ENCODE peak calls at places on chromosomes 1 and 21, in eight cellular contexts. Y is endothelial cell of umbilical vein, E is IMR-90, V is H1, S is PC-3, C is H9, A is neural progenitor cell, R is HCT116. Z is an unnamed sample.

GRCh38 chr1:153395136-153395685 is 4.3 kb upstream of the S100A8 start:
- DNase-seq in V (no peak), Y (no peak), S (peak), A (no peak), C (peak), E (no peak), R (no peak), Z (no peak)

GRCh38 chr1:216223521-216223920 is 199.7 kb downstream of the USH2A start:
- DNase-seq in R (no peak), V (no peak), C (no peak), A (no peak), Y (no peak), E (peak), S (no peak), Z (no peak)

GRCh38 chr1:212218911-212219310 is 66.3 kb upstream of the PPP2R5A start:
- DNase-seq in E (peak), V (no peak), C (no peak), R (no peak), A (no peak), S (no peak), Y (no peak), Z (no peak)

GRCh38 chr1:111274653-111275052 is 16.0 kb upstream of the CHIA start:
- DNase-seq in V (no peak), R (no peak), A (no peak), C (no peak), S (no peak), Y (no peak), E (no peak), Z (no peak)

GRCh38 chr1:53346814-53347176 is 18.9 kb upstream of the LRP8 start:
- DNase-seq in Y (no peak), E (no peak), C (peak), A (no peak), S (no peak), V (no peak), R (no peak), Z (no peak)

GRCh38 chr21:36846624-36847023 is 119.8 kb downstream of the HLCS start:
- DNase-seq in E (peak), S (no peak), C (no peak), R (no peak), Y (no peak), V (no peak), A (peak), Z (no peak)

GRCh38 chr1:24020032-24020431 is 39.9 kb upstream of the SRSF10 start:
- DNase-seq in Y (no peak), A (no peak), V (no peak), C (no peak), S (no peak), R (no peak), E (peak), Z (no peak)

GRCh38 chr1:199693724-199694123 is 333.8 kb upstream of the NR5A2 start:
- DNase-seq in A (no peak), Y (no peak), V (no peak), S (no peak), E (no peak), R (no peak), C (no peak), Z (no peak)

GRCh38 chr21:14880922-14881321 is 183.9 kb downstream of the NRIP1 start:
- DNase-seq in V (no peak), C (no peak), S (peak), R (no peak), Y (peak), A (no peak), E (peak), Z (no peak)

GRCh38 chr1:162629651-162630050 is 2.6 kb upstream of the DDR2 start:
- DNase-seq in C (no peak), E (peak), A (no peak), S (no peak), V (no peak), R (no peak), Y (peak), Z (no peak)

GRCh38 chr1:39926343-39926769 is 24.6 kb upstream of the MYCL start:
- DNase-seq in S (no peak), R (no peak), E (peak), A (no peak), V (no peak), Y (no peak), C (no peak), Z (peak)

GRCh38 chr1:116558140-116558549 is 12.7 kb downstream of the CD58 start:
- DNase-seq in R (no peak), E (no peak), C (no peak), V (no peak), Y (no peak), S (no peak), A (no peak), Z (no peak)

GRCh38 chr1:111621050-111621449 is 1.5 kb downstream of the RAP1A start:
- DNase-seq in E (peak), Y (peak), S (no peak), A (no peak), C (no peak), V (no peak), R (no peak), Z (no peak)

GRCh38 chr1:203480525-203481084 is 5.0 kb downstream of the PRELP start:
- DNase-seq in A (no peak), R (peak), Y (peak), C (peak), V (no peak), E (peak), S (peak), Z (peak)

GRCh38 chr1:55194851-55195250 is 20.3 kb downstream of the USP24 start:
- DNase-seq in Y (no peak), S (no peak), V (no peak), C (no peak), A (no peak), E (no peak), R (no peak), Z (no peak)

GRCh38 chr1:106492876-106493275 is 563.6 kb upstream of the PRMT6 start:
- DNase-seq in R (no peak), E (no peak), S (no peak), C (no peak), Y (no peak), A (no peak), V (no peak), Z (no peak)

GRCh38 chr1:153799566-153800465 is 24.6 kb downstream of the SLC27A3 start:
- DNase-seq in E (no peak), R (no peak), C (no peak), S (no peak), A (no peak), Y (no peak), V (no peak), Z (no peak)

GRCh38 chr1:28123461-28123961 is 35.1 kb upstream of the EYA3 start:
- DNase-seq in E (peak), R (no peak), C (no peak), A (no peak), V (no peak), Y (no peak), S (peak), Z (no peak)

GRCh38 chr1:179926494-179927205 is 28.0 kb upstream of the CEP350 start:
- DNase-seq in R (no peak), A (no peak), Y (no peak), V (no peak), S (peak), E (peak), C (no peak), Z (no peak)

GRCh38 chr1:28370220-28371010 is 875 bp downstream of the PHACTR4 start:
- DNase-seq in A (peak), C (no peak), E (peak), V (no peak), R (no peak), Y (no peak), S (peak), Z (peak)

GRCh38 chr21:14308234-14308633 is 74.7 kb downstream of the HSPA13 start:
- DNase-seq in E (no peak), R (no peak), C (no peak), V (no peak), A (no peak), S (no peak), Y (no peak), Z (no peak)

GRCh38 chr1:19664453-19665043 is at the start of gene HTR6:
- DNase-seq in A (no peak), Y (no peak), S (no peak), E (no peak), V (no peak), R (no peak), C (no peak), Z (no peak)

GRCh38 chr1:9302745-9303524 is 10.2 kb downstream of the SPSB1 start:
- DNase-seq in C (no peak), E (peak), A (no peak), Y (peak), R (peak), S (peak), V (no peak), Z (no peak)

GRCh38 chr1:10338047-10338446 is 60.8 kb upstream of the PGD start:
- DNase-seq in C (peak), E (peak), Y (peak), V (peak), A (peak), R (peak), S (peak), Z (peak)

GRCh38 chr1:204803607-204804006 is 67.1 kb upstream of the NFASC start:
- DNase-seq in A (no peak), E (no peak), V (no peak), R (no peak), Y (no peak), C (no peak), S (no peak), Z (no peak)

GRCh38 chr1:5850503-5850902 is 141.7 kb downstream of the NPHP4 start:
- DNase-seq in C (no peak), R (no peak), S (no peak), V (no peak), A (no peak), Y (no peak), E (peak), Z (no peak)

GRCh38 chr1:176559474-176560390 is 96.8 kb downstream of the PAPPA2 start:
- DNase-seq in R (peak), S (peak), Y (peak), A (peak), E (peak), C (peak), V (peak), Z (peak)

GRCh38 chr1:171909711-171910110 is 68.4 kb downstream of the DNM3 start:
- DNase-seq in C (no peak), S (no peak), E (no peak), R (no peak), V (peak), A (no peak), Y (no peak), Z (no peak)

GRCh38 chr1:184407816-184408510 is 21.1 kb downstream of the C1orf21 start:
- DNase-seq in V (no peak), E (peak), S (peak), R (no peak), A (no peak), Y (no peak), C (no peak), Z (no peak)

GRCh38 chr21:34200288-34200905 is 127.0 kb downstream of the MRPS6 start:
- DNase-seq in S (no peak), C (no peak), V (no peak), Y (no peak), R (no peak), E (no peak), A (no peak), Z (no peak)

GRCh38 chr1:30305061-30305460 is 418.3 kb downstream of the MATN1 start:
- DNase-seq in Y (no peak), E (no peak), A (no peak), V (no peak), S (no peak), C (no peak), R (no peak), Z (no peak)

GRCh38 chr1:20399606-20400180 is 86.3 kb downstream of the CAMK2N1 start:
- DNase-seq in E (no peak), C (no peak), Y (no peak), V (no peak), A (no peak), S (no peak), R (no peak), Z (no peak)

GRCh38 chr1:99638853-99639252 is 7.1 kb upstream of the PALMD start:
- DNase-seq in E (no peak), V (no peak), Y (peak), A (no peak), S (no peak), R (no peak), C (no peak), Z (no peak)

GRCh38 chr1:233289676-233290075 is 5.8 kb downstream of the PCNX2 start:
- DNase-seq in E (no peak), Y (peak), C (peak), R (no peak), A (peak), S (no peak), V (peak), Z (no peak)

GRCh38 chr1:8121261-8122159 is 95.4 kb upstream of the ERRFI1 start:
- DNase-seq in V (no peak), Y (peak), C (peak), E (peak), S (peak), A (no peak), R (peak), Z (no peak)

GRCh38 chr1:30472526-30472925 is 250.9 kb downstream of the MATN1 start:
- DNase-seq in E (no peak), S (no peak), R (no peak), V (no peak), Y (no peak), A (no peak), C (no peak), Z (no peak)

GRCh38 chr21:45515241-45516061 is 26.8 kb downstream of the SLC19A1 start:
- DNase-seq in Y (no peak), A (no peak), R (no peak), S (peak), E (no peak), V (no peak), C (peak), Z (no peak)

GRCh38 chr21:45519182-45519581 is 23.1 kb downstream of the SLC19A1 start:
- DNase-seq in S (no peak), V (no peak), R (no peak), C (no peak), E (no peak), A (no peak), Y (no peak), Z (no peak)

GRCh38 chr21:45516671-45517151 is 25.5 kb downstream of the SLC19A1 start:
- DNase-seq in E (no peak), S (no peak), V (no peak), C (no peak), R (no peak), Y (no peak), A (no peak), Z (no peak)

GRCh38 chr21:45516071-45516670 is 26.1 kb downstream of the SLC19A1 start:
- DNase-seq in V (no peak), S (no peak), Y (no peak), E (no peak), A (no peak), C (no peak), R (no peak), Z (no peak)

GRCh38 chr21:45517249-45518065 is 24.8 kb downstream of the SLC19A1 start:
- DNase-seq in S (no peak), A (no peak), V (no peak), R (no peak), E (no peak), C (no peak), Y (peak), Z (no peak)
- H3K9ac ChIP-seq in S (no peak), A (no peak), V (no peak), R (no peak), E (no peak), C (no peak), Y (no peak), Z (no peak)

DNA sequence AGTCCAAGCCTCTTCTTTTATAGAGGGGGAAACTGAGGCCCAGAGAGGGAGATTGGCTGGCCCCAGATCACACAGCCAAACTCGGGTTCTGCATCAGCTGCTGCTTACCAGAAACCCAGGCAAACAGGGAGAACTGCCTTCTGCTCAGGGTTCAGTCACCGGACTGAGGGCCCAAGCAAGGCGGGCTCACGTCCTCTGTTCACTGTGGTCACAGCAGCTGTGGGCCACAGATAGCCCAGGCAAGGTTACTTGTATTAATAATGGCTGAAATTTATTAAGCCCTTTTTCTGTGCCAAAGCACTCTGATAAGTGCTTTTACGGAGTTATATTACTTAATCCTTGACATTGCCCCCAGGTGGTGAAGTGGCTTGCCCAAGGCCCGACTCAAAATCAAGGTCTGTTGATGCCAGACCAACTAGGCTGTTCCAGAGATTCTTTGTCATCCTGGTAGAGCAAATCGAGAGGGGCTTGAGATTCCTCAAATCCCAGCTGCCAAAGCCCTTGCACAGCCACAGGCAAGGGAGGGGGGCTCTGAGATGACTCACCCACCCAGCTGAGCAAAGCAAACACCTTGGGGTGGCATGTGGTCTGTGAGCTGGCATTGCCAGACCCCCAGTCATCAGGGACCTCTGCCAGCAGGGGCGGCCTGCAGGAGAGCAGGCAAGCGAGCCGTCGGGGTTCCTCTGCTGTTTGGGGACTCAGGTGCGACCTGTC is 36.5 kb downstream of the EPHB2 start:
- DNase-seq in S (peak), A (no peak), R (no peak), E (peak), V (no peak), Y (peak), C (no peak), Z (no peak)
- TF ChIP-seq CTCF in S (no peak), A (no peak), R (no peak), E (peak), V (no peak), Y (no peak), C (no peak), Z (no peak)

DNA sequence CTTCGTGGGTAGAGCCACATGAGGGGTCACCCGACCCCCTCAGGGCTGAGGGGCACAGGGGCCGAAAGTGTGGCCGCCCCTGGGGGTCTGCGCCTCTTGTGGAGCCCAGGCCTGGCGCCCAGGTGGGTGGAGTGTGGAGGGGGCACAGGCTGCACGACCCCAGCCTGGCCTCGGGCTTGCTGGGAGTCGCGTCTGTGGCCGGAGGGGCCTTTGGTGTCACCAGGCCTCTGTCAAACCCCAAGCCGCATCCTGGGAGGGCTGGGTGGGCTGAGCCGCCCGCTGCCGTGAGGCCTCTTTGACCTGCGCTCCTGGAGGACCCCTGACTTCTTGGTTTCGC is 60.7 kb downstream of the FAAP20 start:
- DNase-seq in Y (no peak), S (no peak), C (no peak), E (no peak), V (no peak), A (peak), R (no peak), Z (no peak)
- H3K9ac ChIP-seq in Y (peak), S (peak), C (no peak), E (peak), V (peak), A (no peak), R (peak), Z (no peak)

DNA sequence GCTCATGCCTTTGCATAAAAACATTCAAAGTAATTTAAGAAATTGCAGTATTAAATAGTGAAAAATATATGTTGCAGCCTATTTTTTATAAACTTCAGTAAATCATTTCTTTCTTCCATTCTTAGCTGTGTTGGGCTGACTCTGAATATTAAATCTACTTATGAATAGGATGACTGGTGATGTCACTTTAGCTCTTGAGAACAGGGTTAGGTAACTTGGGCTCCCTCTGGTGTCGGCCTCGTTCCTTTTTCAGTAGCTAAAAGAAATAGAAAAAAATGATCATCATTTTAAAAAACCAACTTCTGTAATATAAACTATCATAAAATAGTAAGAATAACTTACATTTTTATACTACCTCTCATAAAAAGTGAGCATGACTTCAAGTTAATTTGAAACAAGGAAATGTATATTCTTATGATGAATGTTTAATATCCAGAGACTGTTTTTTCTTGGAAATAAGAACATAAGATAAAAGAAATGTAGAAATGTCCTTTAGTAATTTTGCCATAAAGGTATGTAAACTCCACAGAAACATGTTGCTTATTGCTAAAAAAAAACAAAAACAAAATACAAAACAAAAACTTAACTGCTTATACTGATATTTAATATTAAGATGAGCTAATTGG is 26.8 kb upstream of the NCAM2 start:
- DNase-seq in V (peak), Y (peak), C (peak), S (peak), R (no peak), E (peak), A (peak), Z (peak)
- TF ChIP-seq CTCF in V (peak), Y (peak), C (peak), S (peak), R (peak), E (peak), A (peak), Z (peak)

GRCh38 chr1:36320767-36321118 is 2.7 kb downstream of the EVA1B start:
- DNase-seq in Y (no peak), R (no peak), C (no peak), V (no peak), S (no peak), E (no peak), A (no peak), Z (no peak)

GRCh38 chr1:36322085-36322785 is 1.2 kb downstream of the EVA1B start:
- DNase-seq in S (no peak), R (no peak), A (peak), C (peak), V (no peak), Y (no peak), E (no peak), Z (no peak)

GRCh38 chr1:36322786-36323635 is 434 bp downstream of the EVA1B start:
- DNase-seq in V (no peak), Y (peak), E (peak), A (peak), R (no peak), S (no peak), C (peak), Z (peak)

GRCh38 chr1:36320291-36320758 is 3.1 kb downstream of the EVA1B start:
- DNase-seq in R (no peak), V (no peak), S (no peak), C (no peak), Y (no peak), A (peak), E (no peak), Z (no peak)

DNA sequence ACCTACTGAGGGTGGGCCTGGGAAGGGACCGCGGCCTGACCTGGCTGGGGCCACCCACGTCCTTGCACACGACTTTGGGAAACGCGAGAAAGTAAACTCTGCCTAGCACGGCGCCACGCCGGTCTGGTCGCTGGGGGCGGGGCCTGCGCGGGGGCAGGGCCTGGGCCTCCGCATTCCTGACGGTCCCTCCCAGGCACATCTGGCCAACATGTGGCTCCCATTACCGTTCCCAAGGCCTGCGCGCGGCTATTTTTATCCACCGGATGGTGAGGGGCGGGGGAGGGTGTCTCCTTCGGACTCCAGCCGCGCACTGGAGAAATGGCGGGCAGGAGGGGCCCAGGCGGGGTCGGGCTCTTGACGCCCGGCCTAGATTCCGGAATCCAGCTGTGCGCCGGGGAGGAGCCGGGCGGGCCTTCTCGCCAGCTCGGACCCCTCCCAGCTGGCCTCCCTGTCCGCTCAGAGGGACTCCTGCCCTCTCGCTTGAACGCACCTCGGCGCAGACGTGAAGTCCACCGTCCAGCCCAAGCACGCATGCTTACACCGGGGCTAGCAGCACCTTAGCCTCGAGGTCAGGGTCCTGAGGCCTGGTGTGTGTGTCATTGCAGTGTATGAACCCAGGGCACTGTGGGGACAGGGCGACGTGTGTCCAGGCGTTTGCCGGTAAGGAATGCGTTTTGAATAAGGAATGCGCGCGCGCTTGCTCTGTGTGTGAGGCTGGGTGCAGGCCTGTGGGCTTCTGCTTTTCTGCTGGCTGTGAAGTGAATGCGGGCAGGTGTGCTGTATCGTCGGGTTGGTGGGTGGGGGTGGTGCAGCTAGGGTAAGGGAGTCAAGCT is 2.1 kb downstream of the EVA1B start:
- DNase-seq in V (peak), E (peak), Y (no peak), R (peak), A (peak), C (peak), S (no peak), Z (no peak)
- H3K9ac ChIP-seq in V (peak), E (peak), Y (no peak), R (peak), A (no peak), C (peak), S (no peak), Z (no peak)

Z was measured in DND-41.